ENCODE peak calls at places on chromosomes 16 and 17, in ten cellular contexts. D is HCEC 1CT, I is HFFc6, G is WTC11, M is psoas muscle, X is Calu3, E is left ventricle myocardium inferior, Y is memory B cell, A is heart left ventricle, Q is NCI-H1105. V is an unnamed sample.

GRCh38 chr16:15518412-15519351 is 84.3 kb downstream of the BMERB1 start:
- DNase-seq in E (peak), Y (no peak), G (no peak), A (peak), X (no peak), M (peak), D (peak), Q (no peak), I (peak), V (peak)

GRCh38 chr16:74758801-74759200 is 15.8 kb downstream of the FA2H start:
- DNase-seq in I (no peak), X (no peak), Y (no peak), Q (no peak), A (no peak), E (no peak), G (no peak), M (no peak), D (no peak), V (no peak)

GRCh38 chr16:1300664-1301476 is 8.6 kb upstream of the UBE2I start:
- DNase-seq in G (peak), A (peak), X (peak), D (peak), M (peak), I (peak), E (peak), Q (no peak), Y (peak), V (no peak)

GRCh38 chr16:23863511-23864422 is 28.0 kb downstream of the PRKCB start:
- DNase-seq in M (no peak), Q (no peak), E (no peak), X (no peak), A (no peak), G (no peak), Y (peak), I (no peak), D (no peak), V (no peak)

GRCh38 chr17:38809828-38810227 is 10.5 kb upstream of the PIP4K2B start:
- DNase-seq in A (no peak), D (no peak), M (no peak), Y (no peak), I (no peak), E (no peak), X (no peak), G (no peak), Q (no peak), V (no peak)

GRCh38 chr16:86661715-86662114 is 83.4 kb downstream of the FOXL1 start:
- DNase-seq in Y (no peak), E (no peak), G (no peak), A (no peak), Q (no peak), D (peak), M (no peak), X (no peak), I (peak), V (peak)

GRCh38 chr17:80152057-80152831 is 5.3 kb upstream of the EIF4A3 start:
- DNase-seq in Q (no peak), M (no peak), Y (no peak), X (no peak), D (no peak), A (no peak), I (no peak), G (peak), E (no peak), V (no peak)

GRCh38 chr16:8720080-8720966 is 45.9 kb downstream of the ABAT start:
- DNase-seq in G (peak), I (no peak), D (no peak), Y (no peak), Q (peak), A (peak), E (no peak), M (no peak), X (no peak), V (no peak)

GRCh38 chr16:89320717-89321501 is 103.4 kb downstream of the ZNF778 start:
- DNase-seq in Q (no peak), A (peak), G (peak), E (peak), D (no peak), X (peak), Y (no peak), I (no peak), M (peak), V (no peak)

GRCh38 chr17:52158450-52159042 is at the start of gene CA10:
- DNase-seq in Q (peak), D (no peak), Y (no peak), A (no peak), I (no peak), E (no peak), M (no peak), X (no peak), G (peak), V (no peak)

GRCh38 chr16:73036074-73036826 is 11.7 kb downstream of the ZFHX3 start:
- DNase-seq in A (no peak), Q (no peak), G (peak), Y (no peak), X (peak), M (no peak), I (no peak), E (no peak), D (no peak), V (no peak)

GRCh38 chr17:14699569-14700190 is 398.8 kb downstream of the HS3ST3B1 start:
- DNase-seq in Y (no peak), E (no peak), X (peak), M (no peak), D (no peak), Q (no peak), I (no peak), A (no peak), G (no peak), V (no peak)

GRCh38 chr16:49496656-49497055 is 123.1 kb downstream of the C16orf78 start:
- DNase-seq in Q (no peak), I (no peak), A (no peak), X (no peak), Y (no peak), D (no peak), E (no peak), M (no peak), G (no peak), V (no peak)

GRCh38 chr16:23286131-23286532 is 16.0 kb upstream of the SCNN1B start:
- DNase-seq in X (no peak), Y (no peak), E (no peak), M (no peak), G (no peak), Q (no peak), I (peak), D (peak), A (no peak), V (no peak)

GRCh38 chr16:46830417-46830901 is 521 bp downstream of the C16orf87 start:
- DNase-seq in Y (no peak), A (peak), X (no peak), E (peak), M (peak), I (no peak), D (peak), G (peak), Q (peak), V (no peak)

GRCh38 chr16:85249830-85250455 is 137.7 kb upstream of the CIBAR2 start:
- DNase-seq in X (no peak), Y (no peak), I (no peak), Q (no peak), D (no peak), A (no peak), E (no peak), G (no peak), M (no peak), V (no peak)

GRCh38 chr17:13395346-13395745 is 206.4 kb downstream of the HS3ST3A1 start:
- DNase-seq in D (no peak), M (no peak), Y (no peak), X (no peak), A (no peak), I (no peak), E (no peak), Q (no peak), G (no peak), V (no peak)

GRCh38 chr16:55497558-55497957 is 11.3 kb upstream of the LPCAT2 start:
- DNase-seq in G (no peak), Y (no peak), A (no peak), X (no peak), I (no peak), M (no peak), E (no peak), Q (no peak), D (no peak), V (no peak)

GRCh38 chr17:67151717-67152116 is 93.3 kb downstream of the HELZ start:
- DNase-seq in E (no peak), G (no peak), Y (no peak), A (no peak), M (no peak), Q (no peak), X (no peak), I (peak), D (peak), V (no peak)

GRCh38 chr17:12789976-12790805 is 893 bp downstream of the ARHGAP44 start:
- DNase-seq in G (peak), A (no peak), M (no peak), E (peak), Q (no peak), D (no peak), I (no peak), Y (peak), X (peak), V (no peak)

GRCh38 chr16:54706406-54706805 is 224.3 kb upstream of the IRX5 start:
- DNase-seq in A (no peak), D (no peak), G (no peak), Q (no peak), M (no peak), I (no peak), Y (no peak), E (no peak), X (no peak), V (no peak)

GRCh38 chr16:82758904-82759303 is 132.1 kb downstream of the CDH13 start:
- DNase-seq in M (no peak), I (no peak), X (no peak), E (no peak), A (no peak), Y (no peak), Q (no peak), G (no peak), D (no peak), V (no peak)

GRCh38 chr16:11087691-11088431 is 143.5 kb downstream of the CLEC16A start:
- DNase-seq in Y (no peak), M (no peak), A (no peak), E (no peak), Q (no peak), G (peak), I (no peak), D (no peak), X (no peak), V (no peak)

GRCh38 chr16:66247516-66248089 is 118.9 kb upstream of the CDH5 start:
- DNase-seq in G (no peak), X (no peak), I (peak), Q (no peak), M (peak), E (peak), D (no peak), Y (no peak), A (no peak), V (no peak)

GRCh38 chr17:661509-661908 is 53.1 kb downstream of the VPS53 start:
- DNase-seq in A (no peak), G (no peak), Q (no peak), I (no peak), D (no peak), Y (no peak), M (no peak), X (no peak), E (no peak), V (no peak)

GRCh38 chr17:63754046-63754445 is 12.4 kb upstream of the STRADA start:
- DNase-seq in A (no peak), M (no peak), Q (no peak), Y (no peak), D (no peak), G (no peak), E (no peak), I (no peak), X (no peak), V (no peak)